ENCODE peak calls at places on chromosomes 6 and 20, in four cellular contexts. X, M, J and Z are unnamed samples.

GRCh38 chr6:117503211-117503610 is 20.7 kb downstream of the DCBLD1 start:
- DNase-seq in X (no peak), M (no peak), J (no peak), Z (no peak)

GRCh38 chr6:78909391-78909790 is 42.0 kb downstream of the IRAK1BP1 start:
- DNase-seq in X (peak; percentile 67), M (peak; percentile 92), J (peak; percentile 56), Z (no peak)

GRCh38 chr6:133609404-133610270 is 279.3 kb upstream of the TCF21 start:
- DNase-seq in X (peak; percentile 96), M (peak; percentile 99), J (peak; percentile 98), Z (no peak)

GRCh38 chr6:145688493-145688905 is 46.8 kb downstream of the EPM2A start:
- DNase-seq in X (no peak), M (peak; percentile 68), J (no peak), Z (no peak)

GRCh38 chr20:54061106-54061881 is 9.1 kb downstream of the BCAS1 start:
- DNase-seq in X (peak; percentile 64), M (peak; percentile 53), J (peak; percentile 53), Z (no peak)

GRCh38 chr20:9246731-9247130 is 177.8 kb downstream of the PLCB4 start:
- DNase-seq in X (no peak), M (no peak), J (no peak), Z (no peak)

GRCh38 chr6:96223695-96224094 is 207.9 kb downstream of the FUT9 start:
- DNase-seq in X (no peak), M (no peak), J (no peak), Z (no peak)

GRCh38 chr6:91476000-91476399 is 889.1 kb upstream of the MAP3K7 start:
- DNase-seq in X (peak; percentile 37), M (peak; percentile 0), J (peak; percentile 33), Z (no peak)

GRCh38 chr20:58715709-58716475 is 23.3 kb downstream of the NPEPL1 start:
- DNase-seq in X (no peak), M (no peak), J (no peak), Z (no peak)

GRCh38 chr20:62715201-62715600 is 6.6 kb downstream of the NTSR1 start:
- DNase-seq in X (no peak), M (no peak), J (no peak), Z (no peak)

GRCh38 chr6:144736763-144737162 is 451.6 kb downstream of the UTRN start:
- DNase-seq in X (no peak), M (no peak), J (no peak), Z (no peak)

GRCh38 chr6:53159558-53159957 is 10.9 kb upstream of the GCM1 start:
- DNase-seq in X (peak; percentile 3), M (peak; percentile 60), J (no peak), Z (no peak)

GRCh38 chr6:15922510-15923307 is 206.2 kb upstream of the MYLIP start:
- DNase-seq in X (peak; percentile 97), M (peak; percentile 74), J (peak; percentile 98), Z (no peak)

GRCh38 chr20:461254-462198 is 807 bp downstream of the TBC1D20 start:
- DNase-seq in X (peak; percentile 57), M (peak; percentile 63), J (peak; percentile 52), Z (peak; percentile 57)

GRCh38 chr20:46206025-46206424 is 87.9 kb downstream of the CD40 start:
- DNase-seq in X (peak; percentile 69), M (peak; percentile 56), J (peak; percentile 57), Z (no peak)

GRCh38 chr6:13334953-13335352 is 6.6 kb upstream of the TBC1D7 start:
- DNase-seq in X (peak; percentile 76), M (no peak), J (peak; percentile 83), Z (no peak)

GRCh38 chr6:69232506-69233194 is 564.2 kb downstream of the LMBRD1 start:
- DNase-seq in X (peak; percentile 77), M (peak; percentile 79), J (peak; percentile 70), Z (peak; percentile 89)

GRCh38 chr6:133170602-133171001 is 70.6 kb upstream of the EYA4 start:
- DNase-seq in X (no peak), M (peak; percentile 32), J (no peak), Z (no peak)

GRCh38 chr20:25275813-25276532 is 28.1 kb downstream of the PYGB start:
- DNase-seq in X (no peak), M (no peak), J (no peak), Z (no peak)

GRCh38 chr6:166922937-166923336 is 33.4 kb downstream of the RNASET2 start:
- DNase-seq in X (no peak), M (no peak), J (no peak), Z (no peak)

GRCh38 chr6:23828861-23829260 is 297.2 kb upstream of the NRSN1 start:
- DNase-seq in X (no peak), M (no peak), J (no peak), Z (no peak)
- TF ChIP-seq CTCF in X (no peak), M (no peak), J (no peak), Z (no peak)

GRCh38 chr6:71287926-71288227 is 734 bp upstream of the OGFRL1 start:
- DNase-seq in X (no peak), M (no peak), J (no peak), Z (no peak)

GRCh38 chr6:71287038-71287437 is 1.6 kb upstream of the OGFRL1 start:
- DNase-seq in X (no peak), M (peak; percentile 81), J (peak; percentile 22), Z (no peak)

GRCh38 chr6:71289802-71290175 is 1.2 kb downstream of the OGFRL1 start:
- DNase-seq in X (no peak), M (no peak), J (no peak), Z (no peak)

GRCh38 chr6:71289039-71289801 is 609 bp downstream of the OGFRL1 start:
- DNase-seq in X (peak; percentile 22), M (peak; percentile 42), J (peak; percentile 24), Z (peak; percentile 53)

DNA sequence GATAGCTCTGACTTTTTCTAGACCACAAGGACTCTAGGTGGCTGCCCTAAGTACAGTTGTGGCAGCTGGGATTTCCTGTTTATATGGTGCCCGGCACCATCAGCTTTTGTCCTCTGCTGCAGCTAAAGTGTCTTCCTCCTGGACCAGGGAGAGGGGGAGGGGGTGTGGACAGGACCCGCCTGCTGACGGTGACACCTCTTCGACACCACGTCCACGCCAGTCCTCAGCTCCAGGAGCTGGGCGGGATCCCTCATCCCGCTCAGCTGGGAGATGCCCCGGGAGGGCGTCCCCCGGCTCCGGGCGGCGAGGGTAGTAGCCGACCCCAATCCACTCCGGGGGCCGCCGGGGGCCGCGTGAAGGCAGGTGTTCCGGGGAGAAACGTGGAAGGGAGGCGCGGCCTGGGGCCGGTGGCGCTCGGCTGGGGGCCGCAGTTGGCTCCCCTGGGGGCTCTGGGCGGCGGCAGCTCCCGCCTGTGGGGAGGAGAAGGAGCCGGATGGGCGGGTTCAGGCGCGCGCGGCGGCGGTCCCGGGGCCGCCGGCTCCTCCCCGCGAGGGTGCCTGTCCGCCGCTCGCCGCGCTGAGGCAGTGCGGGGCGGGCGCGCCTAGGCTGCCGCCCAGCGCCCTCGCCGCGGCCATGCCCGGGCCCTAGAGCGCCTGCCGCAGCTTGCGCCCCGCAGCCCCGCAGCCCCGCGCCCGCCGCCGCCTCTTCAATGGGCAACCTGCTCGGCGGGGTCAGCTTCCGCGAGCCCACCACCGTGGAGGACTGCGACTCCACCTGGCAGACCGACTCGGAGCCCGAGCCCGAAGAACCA is at the start of gene OGFRL1:
- DNase-seq in X (peak; percentile 81), M (peak; percentile 93), J (peak; percentile 78), Z (peak; percentile 70)
- TF ChIP-seq CTCF in X (no peak), M (no peak), J (no peak), Z (no peak)

DNA sequence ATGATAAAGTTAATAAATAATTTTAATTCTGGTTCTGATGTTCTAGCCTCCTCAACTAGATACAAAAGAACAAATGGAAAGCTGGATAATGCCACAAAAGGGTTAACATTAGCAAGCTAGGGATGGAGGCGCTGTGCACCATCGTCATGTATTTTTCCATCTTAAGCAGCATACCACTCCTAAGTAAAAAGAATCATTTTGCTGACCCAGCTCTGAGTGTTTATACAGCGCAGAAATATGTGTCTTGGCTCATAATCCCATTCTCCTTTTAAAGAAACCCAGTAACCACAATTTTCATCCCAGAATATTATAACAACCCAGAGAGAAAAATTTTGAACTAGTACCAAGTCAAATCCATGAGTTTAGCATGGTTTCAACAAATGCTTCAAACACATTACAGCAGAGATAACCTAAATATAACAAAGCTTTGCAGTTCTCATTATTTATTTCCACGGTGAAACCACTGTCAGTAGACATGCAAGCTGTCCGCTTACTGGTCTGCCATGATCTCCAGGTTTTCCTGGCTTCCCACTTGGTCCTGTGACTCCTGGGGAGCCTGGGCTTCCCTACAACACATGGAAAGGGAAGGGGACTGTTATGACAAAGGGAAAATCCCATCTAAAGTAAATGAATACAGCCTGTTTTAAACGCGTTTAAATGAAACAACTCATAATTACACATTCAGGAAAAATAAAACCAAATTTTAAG is 111.1 kb downstream of the COL12A1 start:
- DNase-seq in X (peak; percentile 87), M (peak; percentile 67), J (peak; percentile 87), Z (no peak)
- TF ChIP-seq CTCF in X (peak; percentile 19), M (peak; percentile 7), J (no peak), Z (no peak)

GRCh38 chr6:30556006-30556713 is at the start of gene GNL1:
- DNase-seq in X (peak; percentile 94), M (peak; percentile 95), J (peak; percentile 95), Z (peak; percentile 95)
- TF ChIP-seq CTCF in X (no peak), M (no peak), J (no peak), Z (no peak)

GRCh38 chr20:37276494-37277252 is 12.8 kb upstream of the MANBAL start:
- DNase-seq in X (peak; percentile 87), M (peak; percentile 94), J (peak; percentile 90), Z (no peak)
- TF ChIP-seq CTCF in X (peak; percentile 44), M (peak; percentile 47), J (peak; percentile 37), Z (no peak)

GRCh38 chr6:148528292-148528691 is 185.7 kb downstream of the SASH1 start:
- DNase-seq in X (no peak), M (peak; percentile 38), J (no peak), Z (no peak)
- TF ChIP-seq CTCF in X (no peak), M (no peak), J (peak; percentile 16), Z (no peak)

GRCh38 chr20:49548371-49548947 is 19.5 kb downstream of the PTGIS start:
- DNase-seq in X (no peak), M (no peak), J (no peak), Z (no peak)

GRCh38 chr20:49543071-49543857 is 24.7 kb downstream of the PTGIS start:
- DNase-seq in X (no peak), M (no peak), J (no peak), Z (no peak)

GRCh38 chr20:49543858-49544437 is 24.0 kb downstream of the PTGIS start:
- DNase-seq in X (no peak), M (no peak), J (no peak), Z (no peak)

GRCh38 chr20:49544535-49544934 is 23.4 kb downstream of the PTGIS start:
- DNase-seq in X (no peak), M (no peak), J (no peak), Z (no peak)

DNA sequence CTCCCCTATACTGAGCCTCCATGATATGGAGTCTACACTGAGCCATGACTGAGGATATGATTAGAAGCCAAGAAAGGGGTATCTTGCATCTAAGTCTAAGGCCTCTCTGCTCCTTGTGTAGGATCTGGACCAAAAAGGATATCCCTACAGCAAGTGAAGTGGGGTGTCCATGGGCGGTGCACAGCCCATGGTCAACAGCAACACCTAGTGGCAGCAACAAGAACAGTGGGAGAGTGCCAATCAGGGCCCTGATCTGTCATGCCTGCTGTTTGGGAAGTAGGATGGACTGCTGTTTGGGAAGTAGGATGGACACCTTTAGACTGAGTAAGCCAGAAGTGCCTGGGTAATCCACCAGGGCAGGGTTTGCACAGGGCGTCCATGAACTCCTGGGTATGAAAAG is 22.4 kb downstream of the PTGIS start:
- DNase-seq in X (no peak), M (peak; percentile 11), J (no peak), Z (no peak)
- TF ChIP-seq CTCF in X (peak; percentile 21), M (no peak), J (peak; percentile 32), Z (peak; percentile 22)